ENCODE peak calls at places on chromosomes 12 and 14, in six cellular contexts. One of them, this sample, is unnamed.

GRCh38 chr14:35412281-35413057 is 7.9 kb upstream of the NFKBIA start:
- DNase-seq in adrenal gland: no peak
- DNase-seq in foreskin fibroblast: peak
- DNase-seq in astrocyte: no peak
- DNase-seq in HFF-Myc: no peak
- DNase-seq in natural killer cell: no peak
- DNase-seq in this sample: no peak

GRCh38 chr14:72782182-72782508 is 111.8 kb downstream of the DPF3 start:
- DNase-seq in adrenal gland: no peak
- DNase-seq in foreskin fibroblast: no peak
- DNase-seq in astrocyte: no peak
- DNase-seq in HFF-Myc: no peak
- DNase-seq in natural killer cell: no peak
- DNase-seq in this sample: no peak

GRCh38 chr12:120470150-120470817 is 736 bp upstream of the SRSF9 start:
- DNase-seq in adrenal gland: no peak
- DNase-seq in foreskin fibroblast: peak
- DNase-seq in astrocyte: no peak
- DNase-seq in HFF-Myc: no peak
- DNase-seq in natural killer cell: no peak
- DNase-seq in this sample: no peak

GRCh38 chr12:22287776-22288621 is 46.5 kb downstream of the ST8SIA1 start:
- DNase-seq in adrenal gland: no peak
- DNase-seq in foreskin fibroblast: peak
- DNase-seq in astrocyte: peak
- DNase-seq in HFF-Myc: no peak
- DNase-seq in natural killer cell: no peak
- DNase-seq in this sample: no peak

GRCh38 chr12:60106207-60106606 is 510.4 kb downstream of the SLC16A7 start:
- DNase-seq in adrenal gland: no peak
- DNase-seq in foreskin fibroblast: peak
- DNase-seq in astrocyte: peak
- DNase-seq in HFF-Myc: peak
- DNase-seq in natural killer cell: no peak
- DNase-seq in this sample: no peak

GRCh38 chr14:75654127-75654732 is 6.4 kb downstream of the ERG28 start:
- DNase-seq in adrenal gland: peak
- DNase-seq in foreskin fibroblast: peak
- DNase-seq in astrocyte: peak
- DNase-seq in HFF-Myc: peak
- DNase-seq in natural killer cell: peak
- DNase-seq in this sample: no peak

GRCh38 chr12:43988838-43989560 is 153.1 kb downstream of the TMEM117 start:
- DNase-seq in adrenal gland: no peak
- DNase-seq in foreskin fibroblast: peak
- DNase-seq in astrocyte: peak
- DNase-seq in HFF-Myc: no peak
- DNase-seq in natural killer cell: no peak
- DNase-seq in this sample: no peak

GRCh38 chr12:6839482-6840201 is 1.1 kb upstream of the GNB3 start:
- DNase-seq in adrenal gland: no peak
- DNase-seq in foreskin fibroblast: no peak
- DNase-seq in astrocyte: no peak
- DNase-seq in HFF-Myc: no peak
- DNase-seq in natural killer cell: no peak
- DNase-seq in this sample: no peak

GRCh38 chr14:57209561-57209960 is 59.1 kb downstream of the EXOC5 start:
- DNase-seq in adrenal gland: no peak
- DNase-seq in foreskin fibroblast: peak
- DNase-seq in astrocyte: peak
- DNase-seq in HFF-Myc: peak
- DNase-seq in natural killer cell: no peak
- DNase-seq in this sample: no peak

GRCh38 chr12:122166422-122167327 is 7.3 kb downstream of the IL31 start:
- DNase-seq in adrenal gland: no peak
- DNase-seq in foreskin fibroblast: no peak
- DNase-seq in astrocyte: no peak
- DNase-seq in HFF-Myc: no peak
- DNase-seq in natural killer cell: no peak
- DNase-seq in this sample: no peak

GRCh38 chr12:25477217-25477616 is 75.9 kb downstream of the LMNTD1 start:
- DNase-seq in adrenal gland: no peak
- DNase-seq in foreskin fibroblast: no peak
- DNase-seq in astrocyte: no peak
- DNase-seq in HFF-Myc: no peak
- DNase-seq in natural killer cell: no peak
- DNase-seq in this sample: no peak

GRCh38 chr12:25482637-25483036 is 70.4 kb downstream of the LMNTD1 start:
- DNase-seq in adrenal gland: no peak
- DNase-seq in foreskin fibroblast: peak
- DNase-seq in astrocyte: no peak
- DNase-seq in HFF-Myc: no peak
- DNase-seq in natural killer cell: no peak
- DNase-seq in this sample: no peak

DNA sequence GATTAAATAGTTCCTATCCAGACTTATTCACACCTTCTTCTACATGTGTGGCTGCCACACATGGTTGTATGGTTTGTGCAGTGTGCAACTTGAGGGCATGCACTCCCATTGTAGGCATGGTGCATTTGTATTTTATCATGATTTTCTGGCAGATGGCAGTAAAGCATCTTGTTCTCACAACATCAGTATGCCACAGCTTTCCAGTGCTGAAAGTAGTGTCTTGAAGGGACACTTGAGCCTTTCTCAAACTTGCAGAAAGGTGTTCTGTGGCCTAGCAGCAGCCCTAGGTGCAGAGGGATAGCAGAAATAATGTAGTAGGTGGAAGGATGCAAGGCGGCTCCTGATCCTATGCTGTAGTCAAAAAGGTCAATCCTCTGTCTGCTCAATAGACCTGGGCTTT is 72.9 kb downstream of the LMNTD1 start:
- DNase-seq in adrenal gland: no peak
- DNase-seq in foreskin fibroblast: no peak
- DNase-seq in astrocyte: no peak
- DNase-seq in HFF-Myc: no peak
- DNase-seq in natural killer cell: no peak
- DNase-seq in this sample: no peak
- TF ChIP-seq CTCF in adrenal gland: no peak
- TF ChIP-seq CTCF in foreskin fibroblast: no peak
- TF ChIP-seq CTCF in astrocyte: no peak
- TF ChIP-seq CTCF in HFF-Myc: no peak
- TF ChIP-seq CTCF in natural killer cell: no peak
- TF ChIP-seq CTCF in this sample: no peak

DNA sequence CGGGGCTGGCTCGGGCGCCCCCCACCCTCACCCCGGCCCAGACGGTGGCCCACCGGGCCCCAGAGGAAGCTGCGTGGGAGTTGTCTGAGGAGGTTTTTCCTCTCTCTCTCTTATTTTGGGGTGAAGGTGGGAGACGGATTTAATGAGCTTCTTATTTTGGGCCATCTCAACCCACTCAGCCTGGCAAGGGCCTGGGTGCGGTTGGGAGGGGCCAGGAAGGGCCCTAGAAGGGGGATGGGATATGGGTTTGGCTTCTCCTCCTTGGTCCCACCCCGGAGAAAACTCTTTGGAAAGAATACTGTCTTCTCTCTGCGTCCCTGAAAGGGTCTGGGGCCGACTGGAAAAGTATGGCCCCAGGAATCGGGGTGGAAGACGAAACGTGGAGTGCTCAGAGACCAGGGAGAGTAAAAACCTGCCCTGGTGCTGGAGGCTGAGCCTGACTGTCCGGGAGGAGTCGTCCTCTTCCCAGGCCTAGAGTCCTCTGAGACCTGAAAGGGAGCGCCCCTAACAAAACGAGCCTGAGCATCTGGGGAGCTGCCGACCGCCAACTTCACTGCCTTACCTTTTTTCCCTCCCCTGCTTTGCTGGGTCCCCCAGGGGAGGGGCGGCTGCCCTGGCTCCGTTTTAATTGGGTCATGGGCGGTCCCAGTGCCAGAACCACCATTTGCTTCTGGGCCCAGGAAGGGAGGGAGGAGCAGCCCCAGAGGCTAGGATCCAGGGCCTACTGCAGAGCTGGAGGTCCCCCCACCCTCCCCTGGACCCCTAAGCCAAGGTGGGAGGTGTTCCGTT is 1.6 kb downstream of the MMP14 start:
- DNase-seq in adrenal gland: peak
- DNase-seq in foreskin fibroblast: peak
- DNase-seq in astrocyte: peak
- DNase-seq in HFF-Myc: no peak
- DNase-seq in natural killer cell: no peak
- DNase-seq in this sample: no peak
- TF ChIP-seq CTCF in adrenal gland: no peak
- TF ChIP-seq CTCF in foreskin fibroblast: no peak
- TF ChIP-seq CTCF in astrocyte: no peak
- TF ChIP-seq CTCF in HFF-Myc: no peak
- TF ChIP-seq CTCF in natural killer cell: no peak
- TF ChIP-seq CTCF in this sample: no peak

GRCh38 chr12:25284024-25284423 is 33.3 kb upstream of the KRAS start:
- DNase-seq in adrenal gland: no peak
- DNase-seq in foreskin fibroblast: no peak
- DNase-seq in astrocyte: no peak
- DNase-seq in HFF-Myc: no peak
- DNase-seq in natural killer cell: no peak
- DNase-seq in this sample: no peak
- TF ChIP-seq CTCF in adrenal gland: no peak
- TF ChIP-seq CTCF in foreskin fibroblast: no peak
- TF ChIP-seq CTCF in astrocyte: no peak
- TF ChIP-seq CTCF in HFF-Myc: no peak
- TF ChIP-seq CTCF in natural killer cell: no peak
- TF ChIP-seq CTCF in this sample: no peak

GRCh38 chr12:1593232-1594044 is 943 bp downstream of the FBXL14 start:
- DNase-seq in adrenal gland: peak
- DNase-seq in foreskin fibroblast: peak
- DNase-seq in astrocyte: no peak
- DNase-seq in HFF-Myc: no peak
- DNase-seq in natural killer cell: peak
- DNase-seq in this sample: no peak
- TF ChIP-seq CTCF in adrenal gland: no peak
- TF ChIP-seq CTCF in foreskin fibroblast: no peak
- TF ChIP-seq CTCF in astrocyte: no peak
- TF ChIP-seq CTCF in HFF-Myc: no peak
- TF ChIP-seq CTCF in natural killer cell: no peak
- TF ChIP-seq CTCF in this sample: no peak

GRCh38 chr14:79543348-79543747 is 668.0 kb downstream of the DIO2 start:
- DNase-seq in adrenal gland: no peak
- DNase-seq in foreskin fibroblast: no peak
- DNase-seq in astrocyte: no peak
- DNase-seq in HFF-Myc: no peak
- DNase-seq in natural killer cell: no peak
- DNase-seq in this sample: no peak

GRCh38 chr14:79542121-79542520 is 669.2 kb downstream of the DIO2 start:
- DNase-seq in adrenal gland: no peak
- DNase-seq in foreskin fibroblast: no peak
- DNase-seq in astrocyte: peak
- DNase-seq in HFF-Myc: no peak
- DNase-seq in natural killer cell: no peak
- DNase-seq in this sample: no peak

GRCh38 chr14:79540394-79540793 is 670.9 kb downstream of the DIO2 start:
- DNase-seq in adrenal gland: no peak
- DNase-seq in foreskin fibroblast: no peak
- DNase-seq in astrocyte: no peak
- DNase-seq in HFF-Myc: no peak
- DNase-seq in natural killer cell: no peak
- DNase-seq in this sample: no peak

GRCh38 chr14:79544671-79545070 is 666.6 kb downstream of the DIO2 start:
- DNase-seq in adrenal gland: no peak
- DNase-seq in foreskin fibroblast: peak
- DNase-seq in astrocyte: peak
- DNase-seq in HFF-Myc: no peak
- DNase-seq in natural killer cell: no peak
- DNase-seq in this sample: no peak

GRCh38 chr14:79543966-79544365 is 667.3 kb downstream of the DIO2 start:
- DNase-seq in adrenal gland: no peak
- DNase-seq in foreskin fibroblast: peak
- DNase-seq in astrocyte: peak
- DNase-seq in HFF-Myc: no peak
- DNase-seq in natural killer cell: no peak
- DNase-seq in this sample: no peak
- TF ChIP-seq CTCF in adrenal gland: peak
- TF ChIP-seq CTCF in foreskin fibroblast: peak
- TF ChIP-seq CTCF in astrocyte: peak
- TF ChIP-seq CTCF in HFF-Myc: no peak
- TF ChIP-seq CTCF in natural killer cell: no peak
- TF ChIP-seq CTCF in this sample: no peak